ENCODE peak calls at places on chromosome 6, in ten cellular contexts. One of them, this sample, is unnamed.

GRCh38 chr6:154482858-154483257 is 27.6 kb downstream of the CNKSR3 start:
- DNase-seq in AG04449: no peak
- DNase-seq in kidney tubule cell: no peak
- DNase-seq in GM03348: no peak
- DNase-seq in GDM1: no peak
- DNase-seq in sciatic nerve: no peak
- DNase-seq in lung microvascular endothelial cell: peak; percentile 98
- DNase-seq in AG08396: no peak
- DNase-seq in glutamatergic neuron: no peak
- DNase-seq in T-cell: no peak
- DNase-seq in this sample: no peak

GRCh38 chr6:15113587-15113986 is 132.3 kb upstream of the JARID2 start:
- DNase-seq in AG04449: no peak
- DNase-seq in kidney tubule cell: no peak
- DNase-seq in GM03348: no peak
- DNase-seq in GDM1: no peak
- DNase-seq in sciatic nerve: no peak
- DNase-seq in lung microvascular endothelial cell: no peak
- DNase-seq in AG08396: no peak
- DNase-seq in glutamatergic neuron: no peak
- DNase-seq in T-cell: no peak
- DNase-seq in this sample: no peak

GRCh38 chr6:158707120-158707519 is 57.3 kb downstream of the SYTL3 start:
- DNase-seq in AG04449: no peak
- DNase-seq in kidney tubule cell: peak; percentile 76
- DNase-seq in GM03348: peak; percentile 63
- DNase-seq in GDM1: no peak
- DNase-seq in sciatic nerve: no peak
- DNase-seq in lung microvascular endothelial cell: no peak
- DNase-seq in AG08396: peak; percentile 56
- DNase-seq in glutamatergic neuron: no peak
- DNase-seq in T-cell: no peak
- DNase-seq in this sample: peak; percentile 67

GRCh38 chr6:31690231-31691077 is 9.6 kb upstream of the LY6G5C start:
- DNase-seq in AG04449: no peak
- DNase-seq in kidney tubule cell: peak; percentile 16
- DNase-seq in GM03348: no peak
- DNase-seq in GDM1: no peak
- DNase-seq in sciatic nerve: no peak
- DNase-seq in lung microvascular endothelial cell: no peak
- DNase-seq in AG08396: no peak
- DNase-seq in glutamatergic neuron: no peak
- DNase-seq in T-cell: no peak
- DNase-seq in this sample: no peak

GRCh38 chr6:89350281-89351037 is 2.1 kb downstream of the UBE2J1 start:
- DNase-seq in AG04449: no peak
- DNase-seq in kidney tubule cell: peak; percentile 50
- DNase-seq in GM03348: peak; percentile 19
- DNase-seq in GDM1: no peak
- DNase-seq in sciatic nerve: no peak
- DNase-seq in lung microvascular endothelial cell: peak; percentile 69
- DNase-seq in AG08396: no peak
- DNase-seq in glutamatergic neuron: no peak
- DNase-seq in T-cell: no peak
- DNase-seq in this sample: peak; percentile 37

GRCh38 chr6:159761135-159761872 is 541 bp upstream of the ACAT2 start:
- DNase-seq in AG04449: no peak
- DNase-seq in kidney tubule cell: peak; percentile 26
- DNase-seq in GM03348: peak; percentile 15
- DNase-seq in GDM1: no peak
- DNase-seq in sciatic nerve: peak; percentile 66
- DNase-seq in lung microvascular endothelial cell: peak; percentile 42
- DNase-seq in AG08396: no peak
- DNase-seq in glutamatergic neuron: peak; percentile 28
- DNase-seq in T-cell: no peak
- DNase-seq in this sample: peak; percentile 39

GRCh38 chr6:157240059-157240959 is 83.0 kb downstream of the TMEM242 start:
- DNase-seq in AG04449: no peak
- DNase-seq in kidney tubule cell: peak; percentile 74
- DNase-seq in GM03348: peak; percentile 86
- DNase-seq in GDM1: no peak
- DNase-seq in sciatic nerve: no peak
- DNase-seq in lung microvascular endothelial cell: no peak
- DNase-seq in AG08396: peak; percentile 48
- DNase-seq in glutamatergic neuron: no peak
- DNase-seq in T-cell: no peak
- DNase-seq in this sample: peak; percentile 25

GRCh38 chr6:148521158-148521557 is 178.5 kb downstream of the SASH1 start:
- DNase-seq in AG04449: no peak
- DNase-seq in kidney tubule cell: no peak
- DNase-seq in GM03348: no peak
- DNase-seq in GDM1: no peak
- DNase-seq in sciatic nerve: no peak
- DNase-seq in lung microvascular endothelial cell: no peak
- DNase-seq in AG08396: no peak
- DNase-seq in glutamatergic neuron: no peak
- DNase-seq in T-cell: no peak
- DNase-seq in this sample: no peak

GRCh38 chr6:159727717-159728440 is 573 bp downstream of the WTAP start:
- DNase-seq in AG04449: no peak
- DNase-seq in kidney tubule cell: no peak
- DNase-seq in GM03348: peak; percentile 68
- DNase-seq in GDM1: no peak
- DNase-seq in sciatic nerve: no peak
- DNase-seq in lung microvascular endothelial cell: peak; percentile 78
- DNase-seq in AG08396: peak; percentile 54
- DNase-seq in glutamatergic neuron: peak; percentile 75
- DNase-seq in T-cell: peak; percentile 45
- DNase-seq in this sample: peak; percentile 60

GRCh38 chr6:100988391-100988999 is 107.4 kb upstream of the ASCC3 start:
- DNase-seq in AG04449: no peak
- DNase-seq in kidney tubule cell: no peak
- DNase-seq in GM03348: no peak
- DNase-seq in GDM1: no peak
- DNase-seq in sciatic nerve: no peak
- DNase-seq in lung microvascular endothelial cell: no peak
- DNase-seq in AG08396: no peak
- DNase-seq in glutamatergic neuron: no peak
- DNase-seq in T-cell: no peak
- DNase-seq in this sample: no peak

GRCh38 chr6:26224940-26225847 is 138.0 kb downstream of the HFE start:
- DNase-seq in AG04449: no peak
- DNase-seq in kidney tubule cell: peak; percentile 76
- DNase-seq in GM03348: peak; percentile 81
- DNase-seq in GDM1: no peak
- DNase-seq in sciatic nerve: no peak
- DNase-seq in lung microvascular endothelial cell: peak; percentile 79
- DNase-seq in AG08396: no peak
- DNase-seq in glutamatergic neuron: peak; percentile 74
- DNase-seq in T-cell: no peak
- DNase-seq in this sample: peak; percentile 97

GRCh38 chr6:56652231-56652630 is 9.5 kb upstream of the DST start:
- DNase-seq in AG04449: no peak
- DNase-seq in kidney tubule cell: no peak
- DNase-seq in GM03348: peak; percentile 21
- DNase-seq in GDM1: no peak
- DNase-seq in sciatic nerve: no peak
- DNase-seq in lung microvascular endothelial cell: no peak
- DNase-seq in AG08396: no peak
- DNase-seq in glutamatergic neuron: no peak
- DNase-seq in T-cell: no peak
- DNase-seq in this sample: no peak

GRCh38 chr6:56849876-56850275 is 105.0 kb upstream of the BEND6 start:
- DNase-seq in AG04449: no peak
- DNase-seq in kidney tubule cell: peak; percentile 66
- DNase-seq in GM03348: no peak
- DNase-seq in GDM1: no peak
- DNase-seq in sciatic nerve: no peak
- DNase-seq in lung microvascular endothelial cell: no peak
- DNase-seq in AG08396: peak; percentile 23
- DNase-seq in glutamatergic neuron: no peak
- DNase-seq in T-cell: no peak
- DNase-seq in this sample: peak; percentile 72

GRCh38 chr6:70166088-70166958 is 136.6 kb downstream of the COL9A1 start:
- DNase-seq in AG04449: peak; percentile 1
- DNase-seq in kidney tubule cell: peak; percentile 54
- DNase-seq in GM03348: peak; percentile 78
- DNase-seq in GDM1: no peak
- DNase-seq in sciatic nerve: peak; percentile 71
- DNase-seq in lung microvascular endothelial cell: peak; percentile 28
- DNase-seq in AG08396: peak; percentile 47
- DNase-seq in glutamatergic neuron: peak; percentile 82
- DNase-seq in T-cell: no peak
- DNase-seq in this sample: peak; percentile 59

GRCh38 chr6:28922004-28922840 is 1.6 kb downstream of the TRIM27 start:
- DNase-seq in AG04449: no peak
- DNase-seq in kidney tubule cell: peak; percentile 85
- DNase-seq in GM03348: peak; percentile 27
- DNase-seq in GDM1: no peak
- DNase-seq in sciatic nerve: no peak
- DNase-seq in lung microvascular endothelial cell: peak; percentile 57
- DNase-seq in AG08396: peak; percentile 50
- DNase-seq in glutamatergic neuron: no peak
- DNase-seq in T-cell: no peak
- DNase-seq in this sample: peak; percentile 51

GRCh38 chr6:13014551-13015378 is 298.2 kb downstream of the PHACTR1 start:
- DNase-seq in AG04449: no peak
- DNase-seq in kidney tubule cell: no peak
- DNase-seq in GM03348: no peak
- DNase-seq in GDM1: no peak
- DNase-seq in sciatic nerve: no peak
- DNase-seq in lung microvascular endothelial cell: peak; percentile 8
- DNase-seq in AG08396: no peak
- DNase-seq in glutamatergic neuron: peak; percentile 41
- DNase-seq in T-cell: no peak
- DNase-seq in this sample: peak; percentile 12

GRCh38 chr6:97645757-97646156 is 362.7 kb upstream of the MMS22L start:
- DNase-seq in AG04449: no peak
- DNase-seq in kidney tubule cell: no peak
- DNase-seq in GM03348: no peak
- DNase-seq in GDM1: no peak
- DNase-seq in sciatic nerve: no peak
- DNase-seq in lung microvascular endothelial cell: no peak
- DNase-seq in AG08396: no peak
- DNase-seq in glutamatergic neuron: no peak
- DNase-seq in T-cell: no peak
- DNase-seq in this sample: no peak

GRCh38 chr6:46998436-46999017 is 43.6 kb downstream of the ADGRF1 start:
- DNase-seq in AG04449: no peak
- DNase-seq in kidney tubule cell: peak; percentile 39
- DNase-seq in GM03348: no peak
- DNase-seq in GDM1: no peak
- DNase-seq in sciatic nerve: no peak
- DNase-seq in lung microvascular endothelial cell: no peak
- DNase-seq in AG08396: no peak
- DNase-seq in glutamatergic neuron: no peak
- DNase-seq in T-cell: no peak
- DNase-seq in this sample: no peak

GRCh38 chr6:43768506-43768860 is 1.5 kb upstream of the VEGFA start:
- DNase-seq in AG04449: no peak
- DNase-seq in kidney tubule cell: no peak
- DNase-seq in GM03348: no peak
- DNase-seq in GDM1: no peak
- DNase-seq in sciatic nerve: no peak
- DNase-seq in lung microvascular endothelial cell: no peak
- DNase-seq in AG08396: no peak
- DNase-seq in glutamatergic neuron: no peak
- DNase-seq in T-cell: no peak
- DNase-seq in this sample: no peak

GRCh38 chr6:98971303-98971702 is 23.6 kb upstream of the FBXL4 start:
- DNase-seq in AG04449: no peak
- DNase-seq in kidney tubule cell: no peak
- DNase-seq in GM03348: no peak
- DNase-seq in GDM1: no peak
- DNase-seq in sciatic nerve: no peak
- DNase-seq in lung microvascular endothelial cell: no peak
- DNase-seq in AG08396: no peak
- DNase-seq in glutamatergic neuron: no peak
- DNase-seq in T-cell: no peak
- DNase-seq in this sample: no peak

GRCh38 chr6:12403201-12403826 is 113.2 kb downstream of the EDN1 start:
- DNase-seq in AG04449: no peak
- DNase-seq in kidney tubule cell: peak; percentile 75
- DNase-seq in GM03348: peak; percentile 76
- DNase-seq in GDM1: no peak
- DNase-seq in sciatic nerve: no peak
- DNase-seq in lung microvascular endothelial cell: no peak
- DNase-seq in AG08396: peak; percentile 61
- DNase-seq in glutamatergic neuron: no peak
- DNase-seq in T-cell: no peak
- DNase-seq in this sample: peak; percentile 60

GRCh38 chr6:28544211-28544610 is 18.5 kb downstream of the GPX5 start:
- DNase-seq in AG04449: no peak
- DNase-seq in kidney tubule cell: no peak
- DNase-seq in GM03348: no peak
- DNase-seq in GDM1: no peak
- DNase-seq in sciatic nerve: no peak
- DNase-seq in lung microvascular endothelial cell: no peak
- DNase-seq in AG08396: no peak
- DNase-seq in glutamatergic neuron: no peak
- DNase-seq in T-cell: no peak
- DNase-seq in this sample: no peak

GRCh38 chr6:15247750-15248450 is 2.0 kb downstream of the JARID2 start:
- DNase-seq in AG04449: no peak
- DNase-seq in kidney tubule cell: peak; percentile 58
- DNase-seq in GM03348: peak; percentile 78
- DNase-seq in GDM1: no peak
- DNase-seq in sciatic nerve: peak; percentile 77
- DNase-seq in lung microvascular endothelial cell: peak; percentile 74
- DNase-seq in AG08396: peak; percentile 73
- DNase-seq in glutamatergic neuron: peak; percentile 77
- DNase-seq in T-cell: peak; percentile 51
- DNase-seq in this sample: peak; percentile 62

GRCh38 chr6:87066449-87067288 is 28.2 kb downstream of the CGA start:
- DNase-seq in AG04449: peak; percentile 21
- DNase-seq in kidney tubule cell: peak; percentile 61
- DNase-seq in GM03348: peak; percentile 70
- DNase-seq in GDM1: no peak
- DNase-seq in sciatic nerve: no peak
- DNase-seq in lung microvascular endothelial cell: peak; percentile 72
- DNase-seq in AG08396: peak; percentile 68
- DNase-seq in glutamatergic neuron: peak; percentile 32
- DNase-seq in T-cell: peak; percentile 30
- DNase-seq in this sample: peak; percentile 61

GRCh38 chr6:90483116-90483839 is 103.6 kb downstream of the MAP3K7 start:
- DNase-seq in AG04449: no peak
- DNase-seq in kidney tubule cell: peak; percentile 21
- DNase-seq in GM03348: no peak
- DNase-seq in GDM1: no peak
- DNase-seq in sciatic nerve: no peak
- DNase-seq in lung microvascular endothelial cell: no peak
- DNase-seq in AG08396: no peak
- DNase-seq in glutamatergic neuron: no peak
- DNase-seq in T-cell: no peak
- DNase-seq in this sample: no peak

GRCh38 chr6:111871725-111872520 is 1.3 kb downstream of the FYN start:
- DNase-seq in AG04449: no peak
- DNase-seq in kidney tubule cell: peak; percentile 26
- DNase-seq in GM03348: peak; percentile 60
- DNase-seq in GDM1: no peak
- DNase-seq in sciatic nerve: peak; percentile 65
- DNase-seq in lung microvascular endothelial cell: peak; percentile 45
- DNase-seq in AG08396: peak; percentile 43
- DNase-seq in glutamatergic neuron: peak; percentile 60
- DNase-seq in T-cell: no peak
- DNase-seq in this sample: peak; percentile 57

GRCh38 chr6:65566117-65566516 is 140.9 kb downstream of the EYS start:
- DNase-seq in AG04449: no peak
- DNase-seq in kidney tubule cell: no peak
- DNase-seq in GM03348: no peak
- DNase-seq in GDM1: no peak
- DNase-seq in sciatic nerve: no peak
- DNase-seq in lung microvascular endothelial cell: no peak
- DNase-seq in AG08396: no peak
- DNase-seq in glutamatergic neuron: no peak
- DNase-seq in T-cell: no peak
- DNase-seq in this sample: no peak

This sample was measured in mesenchymal stem cell.